ENCODE peak calls at places on chromosomes 12 and 14, in eight cellular contexts. One of them, this sample, is unnamed.

GRCh38 chr12:28129031-28129430 is 61.2 kb upstream of the CCDC91 start:
- DNase-seq in uterus: no peak
- DNase-seq in left ventricle myocardium inferior: no peak
- DNase-seq in kidney: no peak
- DNase-seq in lower leg skin: no peak
- DNase-seq in PC-9: no peak
- DNase-seq in H1: no peak
- DNase-seq in ovary: no peak
- DNase-seq in this sample: no peak

GRCh38 chr12:74794522-74794921 is 256.9 kb downstream of the ATXN7L3B start:
- DNase-seq in lower leg skin: no peak
- DNase-seq in H1: no peak
- DNase-seq in uterus: no peak
- DNase-seq in kidney: no peak
- DNase-seq in left ventricle myocardium inferior: no peak
- DNase-seq in PC-9: no peak
- DNase-seq in ovary: no peak
- DNase-seq in this sample: no peak

GRCh38 chr12:125287155-125287847 is 222.1 kb downstream of the AACS start:
- DNase-seq in H1: no peak
- DNase-seq in lower leg skin: no peak
- DNase-seq in ovary: no peak
- DNase-seq in uterus: no peak
- DNase-seq in kidney: no peak
- DNase-seq in left ventricle myocardium inferior: no peak
- DNase-seq in PC-9: no peak
- DNase-seq in this sample: no peak

GRCh38 chr12:122886851-122887816 is 8.8 kb downstream of the VPS37B start:
- DNase-seq in H1: no peak
- DNase-seq in PC-9: peak; percentile 66
- DNase-seq in kidney: no peak
- DNase-seq in ovary: no peak
- DNase-seq in lower leg skin: peak; percentile 77
- DNase-seq in left ventricle myocardium inferior: no peak
- DNase-seq in uterus: no peak
- DNase-seq in this sample: no peak

GRCh38 chr12:76216585-76217472 is 131.4 kb downstream of the BBS10 start:
- DNase-seq in left ventricle myocardium inferior: no peak
- DNase-seq in uterus: no peak
- DNase-seq in ovary: no peak
- DNase-seq in PC-9: no peak
- DNase-seq in kidney: no peak
- DNase-seq in lower leg skin: no peak
- DNase-seq in H1: no peak
- DNase-seq in this sample: no peak

GRCh38 chr12:28409892-28410291 is 219.6 kb downstream of the CCDC91 start:
- DNase-seq in lower leg skin: no peak
- DNase-seq in ovary: no peak
- DNase-seq in left ventricle myocardium inferior: no peak
- DNase-seq in uterus: no peak
- DNase-seq in PC-9: no peak
- DNase-seq in kidney: no peak
- DNase-seq in H1: no peak
- DNase-seq in this sample: no peak

GRCh38 chr14:99038401-99038800 is 233.6 kb downstream of the BCL11B start:
- DNase-seq in kidney: no peak
- DNase-seq in lower leg skin: peak; percentile 76
- DNase-seq in uterus: no peak
- DNase-seq in PC-9: no peak
- DNase-seq in ovary: no peak
- DNase-seq in left ventricle myocardium inferior: no peak
- DNase-seq in H1: no peak
- DNase-seq in this sample: no peak

GRCh38 chr12:127893875-127894635 is 372.9 kb upstream of the TMEM132C start:
- DNase-seq in uterus: no peak
- DNase-seq in kidney: no peak
- DNase-seq in lower leg skin: no peak
- DNase-seq in H1: peak; percentile 50
- DNase-seq in PC-9: no peak
- DNase-seq in ovary: no peak
- DNase-seq in left ventricle myocardium inferior: no peak
- DNase-seq in this sample: no peak

GRCh38 chr14:105067969-105068301 is 2.7 kb upstream of the GPR132 start:
- DNase-seq in left ventricle myocardium inferior: no peak
- DNase-seq in H1: no peak
- DNase-seq in kidney: peak; percentile 69
- DNase-seq in PC-9: no peak
- DNase-seq in lower leg skin: no peak
- DNase-seq in uterus: no peak
- DNase-seq in ovary: no peak
- DNase-seq in this sample: no peak

GRCh38 chr12:106919910-106920544 is 35.7 kb upstream of the TMEM263 start:
- DNase-seq in H1: no peak
- DNase-seq in ovary: no peak
- DNase-seq in kidney: no peak
- DNase-seq in PC-9: no peak
- DNase-seq in uterus: no peak
- DNase-seq in left ventricle myocardium inferior: no peak
- DNase-seq in lower leg skin: no peak
- DNase-seq in this sample: no peak

GRCh38 chr14:50667491-50668007 is 557 bp downstream of the SAV1 start:
- DNase-seq in lower leg skin: no peak
- DNase-seq in ovary: no peak
- DNase-seq in left ventricle myocardium inferior: no peak
- DNase-seq in PC-9: peak; percentile 51
- DNase-seq in H1: no peak
- DNase-seq in kidney: no peak
- DNase-seq in uterus: peak; percentile 36
- DNase-seq in this sample: peak; percentile 63

GRCh38 chr14:55136868-55137785 is 8.1 kb downstream of the LGALS3 start:
- DNase-seq in H1: no peak
- DNase-seq in kidney: peak; percentile 89
- DNase-seq in lower leg skin: no peak
- DNase-seq in PC-9: no peak
- DNase-seq in ovary: peak; percentile 85
- DNase-seq in left ventricle myocardium inferior: peak; percentile 82
- DNase-seq in uterus: peak; percentile 89
- DNase-seq in this sample: peak; percentile 91

GRCh38 chr12:14949631-14950030 is 11.3 kb upstream of the ERP27 start:
- DNase-seq in left ventricle myocardium inferior: no peak
- DNase-seq in uterus: no peak
- DNase-seq in lower leg skin: no peak
- DNase-seq in PC-9: no peak
- DNase-seq in H1: no peak
- DNase-seq in kidney: peak; percentile 41
- DNase-seq in ovary: no peak
- DNase-seq in this sample: no peak

GRCh38 chr14:71471604-71472003 is 460.6 kb upstream of the RGS6 start:
- DNase-seq in left ventricle myocardium inferior: no peak
- DNase-seq in uterus: no peak
- DNase-seq in ovary: no peak
- DNase-seq in PC-9: no peak
- DNase-seq in lower leg skin: no peak
- DNase-seq in kidney: no peak
- DNase-seq in H1: no peak
- DNase-seq in this sample: no peak

GRCh38 chr12:122681814-122682213 is 21.3 kb downstream of the HCAR2 start:
- DNase-seq in PC-9: no peak
- DNase-seq in ovary: no peak
- DNase-seq in uterus: no peak
- DNase-seq in left ventricle myocardium inferior: no peak
- DNase-seq in lower leg skin: no peak
- DNase-seq in H1: no peak
- DNase-seq in kidney: no peak
- DNase-seq in this sample: no peak

GRCh38 chr14:32565256-32565655 is 236.2 kb downstream of the AKAP6 start:
- DNase-seq in PC-9: no peak
- DNase-seq in kidney: no peak
- DNase-seq in uterus: no peak
- DNase-seq in H1: no peak
- DNase-seq in ovary: no peak
- DNase-seq in lower leg skin: no peak
- DNase-seq in left ventricle myocardium inferior: no peak
- DNase-seq in this sample: no peak

GRCh38 chr14:100983710-100984109 is 80.2 kb upstream of the RTL1 start:
- DNase-seq in lower leg skin: no peak
- DNase-seq in H1: no peak
- DNase-seq in left ventricle myocardium inferior: no peak
- DNase-seq in uterus: no peak
- DNase-seq in kidney: no peak
- DNase-seq in PC-9: no peak
- DNase-seq in ovary: no peak
- DNase-seq in this sample: no peak
- H3K4me3 ChIP-seq in lower leg skin: no peak overlapping the region
- H3K4me3 ChIP-seq in H1: no peak overlapping the region
- H3K4me3 ChIP-seq in left ventricle myocardium inferior: no peak overlapping the region
- H3K4me3 ChIP-seq in uterus: no peak overlapping the region
- H3K4me3 ChIP-seq in kidney: no peak overlapping the region
- H3K4me3 ChIP-seq in PC-9: no peak overlapping the region
- H3K4me3 ChIP-seq in ovary: no peak overlapping the region
- H3K4me3 ChIP-seq in this sample: no peak overlapping the region

DNA sequence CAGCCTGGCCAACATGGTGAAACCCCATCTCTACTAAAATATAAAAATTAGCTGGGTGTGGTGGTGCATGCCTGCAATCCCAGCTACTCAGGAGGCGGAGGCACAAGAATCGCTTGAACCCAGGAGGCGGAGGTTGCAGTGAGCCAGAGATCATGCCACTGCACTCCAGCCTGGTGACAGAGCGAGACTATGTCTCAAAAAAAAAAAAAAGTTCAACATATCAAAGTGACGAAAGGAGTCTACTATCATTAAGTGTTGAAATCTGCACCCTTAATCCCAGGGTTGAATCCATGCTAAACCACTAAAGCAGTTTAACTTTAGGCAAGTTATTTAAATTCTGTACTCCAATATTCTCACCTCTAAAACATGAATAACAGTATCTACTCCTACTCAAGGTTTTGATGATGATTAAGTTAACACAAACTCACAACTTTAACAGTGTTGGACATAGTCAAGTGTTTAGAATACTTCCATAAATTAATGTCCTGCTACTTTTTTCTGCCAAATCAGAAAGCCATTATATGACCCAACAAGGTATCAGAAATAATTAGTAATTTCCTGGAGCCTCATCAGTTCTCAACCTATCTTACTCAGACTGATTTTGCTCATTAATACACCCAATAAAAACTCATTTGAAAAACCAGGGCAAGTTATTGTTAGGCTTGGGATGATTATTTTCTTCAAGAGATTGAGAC is 10.9 kb downstream of the HNRNPC start:
- DNase-seq in uterus: no peak
- DNase-seq in kidney: no peak
- DNase-seq in PC-9: no peak
- DNase-seq in left ventricle myocardium inferior: no peak
- DNase-seq in lower leg skin: no peak
- DNase-seq in ovary: no peak
- DNase-seq in H1: no peak
- DNase-seq in this sample: no peak
- H3K4me3 ChIP-seq in uterus: no peak overlapping the region
- H3K4me3 ChIP-seq in kidney: no peak overlapping the region
- H3K4me3 ChIP-seq in PC-9: no peak overlapping the region
- H3K4me3 ChIP-seq in left ventricle myocardium inferior: no peak overlapping the region
- H3K4me3 ChIP-seq in lower leg skin: no peak overlapping the region
- H3K4me3 ChIP-seq in ovary: no peak overlapping the region
- H3K4me3 ChIP-seq in H1: peak overlapping the region; percentile 21
- H3K4me3 ChIP-seq in this sample: no peak overlapping the region

GRCh38 chr12:30788754-30789153 is 34.0 kb upstream of the CAPRIN2 start:
- DNase-seq in uterus: no peak
- DNase-seq in lower leg skin: no peak
- DNase-seq in ovary: no peak
- DNase-seq in left ventricle myocardium inferior: no peak
- DNase-seq in H1: no peak
- DNase-seq in kidney: no peak
- DNase-seq in PC-9: no peak
- DNase-seq in this sample: no peak

GRCh38 chr12:30785630-30786029 is 30.9 kb upstream of the CAPRIN2 start:
- DNase-seq in ovary: no peak
- DNase-seq in uterus: no peak
- DNase-seq in PC-9: no peak
- DNase-seq in kidney: no peak
- DNase-seq in H1: no peak
- DNase-seq in lower leg skin: no peak
- DNase-seq in left ventricle myocardium inferior: no peak
- DNase-seq in this sample: no peak

GRCh38 chr12:30782316-30783173 is 27.8 kb upstream of the CAPRIN2 start:
- DNase-seq in lower leg skin: no peak
- DNase-seq in uterus: no peak
- DNase-seq in H1: no peak
- DNase-seq in PC-9: no peak
- DNase-seq in kidney: no peak
- DNase-seq in ovary: no peak
- DNase-seq in left ventricle myocardium inferior: peak; percentile 51
- DNase-seq in this sample: no peak

GRCh38 chr12:30783946-30784345 is 29.2 kb upstream of the CAPRIN2 start:
- DNase-seq in uterus: no peak
- DNase-seq in PC-9: no peak
- DNase-seq in ovary: no peak
- DNase-seq in lower leg skin: no peak
- DNase-seq in kidney: no peak
- DNase-seq in left ventricle myocardium inferior: no peak
- DNase-seq in H1: no peak
- DNase-seq in this sample: no peak

DNA sequence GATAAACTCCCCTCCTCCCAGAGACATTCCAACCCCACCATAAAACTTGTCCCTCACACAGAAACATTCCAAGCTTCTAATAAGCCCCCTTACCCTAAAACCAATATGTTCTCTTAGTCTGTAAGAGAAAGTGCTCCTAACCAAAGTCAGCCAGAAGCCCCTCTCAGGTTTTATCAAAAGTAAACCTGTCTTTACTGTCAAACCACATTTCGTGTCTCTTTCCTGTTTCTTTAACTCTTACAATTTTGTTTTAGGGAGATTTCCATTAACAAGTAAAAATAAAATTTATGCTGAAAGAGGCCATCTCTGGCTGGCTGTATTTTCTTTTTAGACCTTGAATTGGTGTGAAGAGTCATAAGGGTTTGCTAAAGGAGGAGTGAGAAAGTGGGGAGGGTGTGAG is 29.8 kb upstream of the CAPRIN2 start:
- DNase-seq in ovary: no peak
- DNase-seq in H1: no peak
- DNase-seq in left ventricle myocardium inferior: no peak
- DNase-seq in lower leg skin: no peak
- DNase-seq in PC-9: no peak
- DNase-seq in kidney: no peak
- DNase-seq in uterus: no peak
- DNase-seq in this sample: no peak
- H3K4me3 ChIP-seq in ovary: no peak overlapping the region
- H3K4me3 ChIP-seq in H1: peak overlapping the region; percentile 7
- H3K4me3 ChIP-seq in left ventricle myocardium inferior: no peak overlapping the region
- H3K4me3 ChIP-seq in lower leg skin: no peak overlapping the region
- H3K4me3 ChIP-seq in PC-9: no peak overlapping the region
- H3K4me3 ChIP-seq in kidney: no peak overlapping the region
- H3K4me3 ChIP-seq in uterus: no peak overlapping the region
- H3K4me3 ChIP-seq in this sample: no peak overlapping the region

DNA sequence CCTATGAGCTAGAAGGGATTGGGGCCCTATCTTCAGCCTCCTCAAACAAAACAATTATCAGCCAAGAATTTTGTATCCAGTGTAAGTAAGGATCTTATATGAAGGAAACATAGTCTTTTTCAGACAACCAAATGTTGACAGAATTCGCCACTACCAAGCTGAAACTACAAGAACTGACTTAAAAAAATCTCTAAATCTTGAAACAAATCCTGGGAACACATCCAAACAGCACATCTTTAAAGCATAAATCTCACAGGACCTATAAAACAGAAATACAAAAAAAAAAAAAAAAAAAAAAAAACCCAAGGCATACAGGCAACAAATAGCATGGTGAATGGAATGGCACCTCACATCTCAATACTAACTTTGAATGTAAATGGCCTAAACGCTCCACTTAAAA is 41.3 kb upstream of the LMNTD1 start:
- DNase-seq in uterus: no peak
- DNase-seq in lower leg skin: no peak
- DNase-seq in left ventricle myocardium inferior: no peak
- DNase-seq in kidney: no peak
- DNase-seq in H1: no peak
- DNase-seq in ovary: no peak
- DNase-seq in PC-9: no peak
- DNase-seq in this sample: no peak
- H3K4me3 ChIP-seq in uterus: no peak overlapping the region
- H3K4me3 ChIP-seq in lower leg skin: no peak overlapping the region
- H3K4me3 ChIP-seq in left ventricle myocardium inferior: no peak overlapping the region
- H3K4me3 ChIP-seq in kidney: no peak overlapping the region
- H3K4me3 ChIP-seq in H1: no peak overlapping the region
- H3K4me3 ChIP-seq in ovary: no peak overlapping the region
- H3K4me3 ChIP-seq in PC-9: no peak overlapping the region
- H3K4me3 ChIP-seq in this sample: no peak overlapping the region